ENCODE peak calls at places on chromosomes 16 and 17, in ten cellular contexts. R, T, L, Q, C, V, D, Y, Z and P are unnamed samples.

GRCh38 chr17:70021726-70022125 is 53.3 kb upstream of the KCNJ16 start:
- DNase-seq in L (no peak), V (no peak), Q (no peak), T (peak; percentile 7), Z (no peak), D (no peak), R (no peak), Y (no peak), C (peak; percentile 47), P (no peak)

GRCh38 chr17:75827291-75828050 is 16.7 kb downstream of the UNC13D start:
- DNase-seq in R (peak; percentile 75), Y (peak; percentile 81), V (peak; percentile 98), T (peak; percentile 41), Z (peak; percentile 65), C (peak; percentile 56), D (peak; percentile 69), Q (peak; percentile 68), L (peak; percentile 35), P (no peak)

GRCh38 chr17:6435051-6435450 is at the start of gene AIPL1:
- DNase-seq in Z (no peak), T (no peak), C (no peak), D (no peak), Y (no peak), R (no peak), Q (no peak), L (no peak), V (no peak), P (no peak)

GRCh38 chr17:57296231-57296630 is 39.9 kb downstream of the MSI2 start:
- DNase-seq in R (no peak), V (no peak), Q (no peak), L (no peak), D (no peak), Y (no peak), Z (no peak), C (peak; percentile 40), T (no peak), P (no peak)

GRCh38 chr17:15965510-15965909 is 20.6 kb downstream of the ADORA2B start:
- DNase-seq in L (no peak), C (no peak), Z (no peak), D (no peak), T (no peak), Y (no peak), R (no peak), V (peak; percentile 73), Q (no peak), P (no peak)

GRCh38 chr16:70437582-70438324 is 1.1 kb downstream of the ST3GAL2 start:
- DNase-seq in R (no peak), V (peak; percentile 74), Q (no peak), D (peak; percentile 37), T (peak; percentile 69), Z (peak; percentile 66), L (no peak), Y (peak; percentile 71), C (peak; percentile 73), P (no peak)

GRCh38 chr17:2964370-2964769 is 99.0 kb downstream of the OR1D5 start:
- DNase-seq in Z (no peak), C (no peak), T (no peak), D (no peak), Q (no peak), L (no peak), V (peak; percentile 41), R (no peak), Y (no peak), P (peak; percentile 20)

GRCh38 chr17:6831662-6832263 is at the start of gene TEKT1:
- DNase-seq in Q (peak; percentile 75), Y (peak; percentile 89), T (peak; percentile 26), C (peak; percentile 55), L (peak; percentile 33), D (peak; percentile 70), Z (peak; percentile 66), R (peak; percentile 66), V (peak; percentile 99), P (peak; percentile 86)

GRCh38 chr16:67672739-67673662 is 6.4 kb downstream of the C16orf86 start:
- DNase-seq in L (no peak), C (peak; percentile 65), Y (peak; percentile 84), T (peak; percentile 67), Q (no peak), V (peak; percentile 94), D (peak; percentile 75), Z (peak; percentile 82), R (no peak), P (peak; percentile 75)

GRCh38 chr16:1990336-1991134 is 765 bp downstream of the SYNGR3 start:
- DNase-seq in L (no peak), R (peak; percentile 85), D (no peak), Y (no peak), Z (no peak), V (peak; percentile 90), T (no peak), Q (no peak), C (no peak), P (peak; percentile 79)

GRCh38 chr17:68567581-68567980 is 33.6 kb downstream of the FAM20A start:
- DNase-seq in L (no peak), Z (no peak), Q (no peak), T (no peak), V (peak; percentile 38), C (no peak), R (no peak), Y (no peak), D (no peak), P (no peak)

GRCh38 chr16:58500329-58501241 is 642 bp downstream of the NDRG4 start:
- DNase-seq in D (no peak), Q (peak; percentile 65), R (no peak), V (peak; percentile 83), Z (no peak), L (no peak), T (no peak), C (no peak), Y (no peak), P (no peak)
- H3K4me3 ChIP-seq in D (peak overlapping the region; percentile 39), Q (peak overlapping the region; percentile 24), R (no peak overlapping the region), V (peak overlapping the region; percentile 74), Z (peak overlapping the region; percentile 19), L (peak overlapping the region; percentile 45), T (peak overlapping the region; percentile 42), C (peak overlapping the region; percentile 21), Y (peak overlapping the region; percentile 51), P (peak overlapping the region; percentile 12)

GRCh38 chr17:51153210-51154072 is at the start of gene NME1:
- DNase-seq in Y (peak; percentile 100), T (peak; percentile 100), R (peak; percentile 97), V (peak; percentile 100), D (peak; percentile 97), C (peak; percentile 99), Q (peak; percentile 96), Z (peak; percentile 99), L (peak; percentile 86), P (peak; percentile 97)
- TF ChIP-seq CTCF in Y (peak; percentile 87), T (peak; percentile 97), R (peak; percentile 62), V (peak; percentile 85), D (peak; percentile 95), C (peak; percentile 84), Q (peak; percentile 96), Z (peak; percentile 24), L (peak; percentile 88), P (peak; percentile 46)

GRCh38 chr17:77118251-77118928 is 22.4 kb upstream of the SEC14L1 start:
- DNase-seq in V (no peak), L (no peak), R (no peak), T (no peak), Q (no peak), C (no peak), Y (peak; percentile 59), Z (no peak), D (peak; percentile 41), P (no peak)

GRCh38 chr17:77115947-77116346 is 24.8 kb upstream of the SEC14L1 start:
- DNase-seq in R (no peak), V (no peak), Q (no peak), D (no peak), T (no peak), C (no peak), Z (no peak), L (no peak), Y (no peak), P (no peak)

GRCh38 chr17:77115510-77115909 is 25.3 kb upstream of the SEC14L1 start:
- DNase-seq in D (no peak), Z (no peak), L (no peak), T (no peak), C (no peak), R (no peak), Q (no peak), V (no peak), Y (peak; percentile 64), P (no peak)

GRCh38 chr17:77116371-77116860 is 24.4 kb upstream of the SEC14L1 start:
- DNase-seq in Z (no peak), T (no peak), V (no peak), R (no peak), L (no peak), C (no peak), D (no peak), Y (no peak), Q (no peak), P (no peak)

DNA sequence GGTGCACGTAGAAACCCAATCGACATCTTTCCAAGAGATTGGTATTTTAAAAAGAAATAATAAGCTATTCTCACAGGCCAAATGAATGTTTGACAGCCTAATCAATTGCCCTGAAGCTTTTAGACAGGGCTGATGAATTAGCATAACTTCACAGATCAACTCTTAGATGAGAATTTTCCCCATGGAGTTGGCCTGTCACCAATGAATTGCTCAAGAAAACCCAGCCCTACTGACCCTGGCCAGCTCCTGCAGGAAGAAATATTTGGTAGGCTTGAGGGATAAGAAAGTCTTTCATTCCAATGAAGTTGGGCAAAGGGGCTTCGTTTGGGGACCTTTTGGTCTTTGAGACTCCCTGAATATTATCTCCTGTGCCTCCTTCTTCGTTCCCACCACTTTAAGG is 23.4 kb upstream of the SEC14L1 start:
- DNase-seq in R (no peak), Z (peak; percentile 51), T (no peak), L (no peak), V (no peak), Y (peak; percentile 60), Q (no peak), D (no peak), C (peak; percentile 50), P (no peak)
- H3K4me1 ChIP-seq in R (no peaks in the 10 kb centered on the region), Z (peaks cover 60% of the 10 kb centered on the region), T (peaks cover 8% of the 10 kb centered on the region), L (peaks cover 52% of the 10 kb centered on the region), V (no peaks in the 10 kb centered on the region), Y (peaks cover 4% of the 10 kb centered on the region), Q (peaks cover 9% of the 10 kb centered on the region), D (peaks cover 39% of the 10 kb centered on the region), C (peaks cover under 1% of the 10 kb centered on the region), P (peaks cover 66% of the 10 kb centered on the region)

GRCh38 chr17:82627405-82627804 is 20.8 kb downstream of the WDR45B start:
- DNase-seq in Q (no peak), Z (peak; percentile 57), L (no peak), C (no peak), R (no peak), T (no peak), Y (no peak), V (peak; percentile 40), D (no peak), P (no peak)

GRCh38 chr17:82619211-82619610 is 29.0 kb downstream of the WDR45B start:
- DNase-seq in Z (no peak), C (no peak), Y (no peak), Q (no peak), D (no peak), T (no peak), L (no peak), V (no peak), R (no peak), P (no peak)

GRCh38 chr17:82627827-82628226 is 20.4 kb downstream of the WDR45B start:
- DNase-seq in Y (no peak), V (no peak), T (no peak), D (no peak), C (no peak), Z (peak; percentile 69), R (no peak), Q (no peak), L (no peak), P (peak; percentile 62)

GRCh38 chr17:82619641-82620040 is 28.6 kb downstream of the WDR45B start:
- DNase-seq in L (no peak), Q (no peak), Y (no peak), R (no peak), V (no peak), C (no peak), T (no peak), D (no peak), Z (no peak), P (peak; percentile 24)

GRCh38 chr17:82623707-82624106 is 24.5 kb downstream of the WDR45B start:
- DNase-seq in Z (no peak), T (no peak), D (no peak), Q (no peak), C (no peak), V (no peak), L (no peak), R (no peak), Y (no peak), P (peak; percentile 2)
- H3K4me3 ChIP-seq in Z (no peak overlapping the region), T (no peak overlapping the region), D (no peak overlapping the region), Q (no peak overlapping the region), C (no peak overlapping the region), V (no peak overlapping the region), L (no peak overlapping the region), R (no peak overlapping the region), Y (no peak overlapping the region), P (no peak overlapping the region)